ENCODE peak calls at places on chromosome 9, in seven cellular contexts. F is IMR-90, I is right atrium auricular region, Z is cardiac fibroblast, J is AG04449, D is OCI-LY7, U is astrocyte of the spinal cord. X is an unnamed sample.
A peak's percentile ranks its signal among the peaks of the same experiment; 100 is the strongest.

GRCh38 chr9:91126761-91127420 is 234.8 kb downstream of the AUH start:
- DNase-seq in Z (peak; percentile 34), I (no peak), F (peak; percentile 95), D (no peak), J (no peak), U (peak; percentile 22), X (peak; percentile 91)

GRCh38 chr9:90996154-90996788 is 194.7 kb downstream of the SYK start:
- DNase-seq in F (no peak), U (no peak), J (no peak), I (no peak), Z (no peak), D (no peak), X (no peak)

GRCh38 chr9:131776473-131776872 is 36.6 kb upstream of the RAPGEF1 start:
- DNase-seq in J (no peak), Z (peak; percentile 56), I (no peak), F (peak; percentile 36), D (peak; percentile 42), U (peak; percentile 39), X (peak; percentile 40)

GRCh38 chr9:117028103-117028858 is 341.2 kb downstream of the TRIM32 start:
- DNase-seq in U (no peak), Z (no peak), I (no peak), J (no peak), F (no peak), D (no peak), X (no peak)

GRCh38 chr9:34589656-34590375 is at the start of gene CNTFR:
- DNase-seq in U (no peak), J (no peak), F (no peak), I (no peak), Z (no peak), D (no peak), X (no peak)

GRCh38 chr9:96109718-96110351 is 192.1 kb downstream of the HSD17B3 start:
- DNase-seq in F (peak; percentile 38), I (no peak), D (no peak), U (peak; percentile 7), J (no peak), Z (peak; percentile 37), X (peak; percentile 59)

GRCh38 chr9:87076825-87077224 is 129.5 kb upstream of the GAS1 start:
- DNase-seq in D (no peak), I (no peak), U (no peak), F (peak; percentile 17), J (no peak), Z (peak; percentile 60), X (peak; percentile 47)

GRCh38 chr9:96150324-96151023 is 151.5 kb downstream of the HSD17B3 start:
- DNase-seq in I (no peak), U (no peak), D (no peak), Z (no peak), J (no peak), F (no peak), X (no peak)

GRCh38 chr9:36450110-36450732 is 50.2 kb upstream of the RNF38 start:
- DNase-seq in J (peak; percentile 9), D (peak; percentile 61), U (peak; percentile 61), Z (peak; percentile 67), F (peak; percentile 57), I (no peak), X (peak; percentile 65)

GRCh38 chr9:137252555-137253506 is 1.7 kb downstream of the STPG3 start:
- DNase-seq in Z (no peak), I (no peak), U (no peak), F (no peak), D (peak; percentile 76), J (no peak), X (no peak)

GRCh38 chr9:13266172-13266571 is 13.3 kb downstream of the MPDZ start:
- DNase-seq in F (peak; percentile 61), U (peak; percentile 85), J (no peak), D (no peak), I (no peak), Z (peak; percentile 91), X (peak; percentile 84)

GRCh38 chr9:137688725-137689124 is 69.9 kb downstream of the EHMT1 start:
- DNase-seq in Z (no peak), D (no peak), F (no peak), I (no peak), U (no peak), J (no peak), X (no peak)

GRCh38 chr9:21559402-21560280 is 77.5 kb upstream of the IFNE start:
- DNase-seq in U (peak; percentile 70), J (no peak), I (no peak), F (peak; percentile 55), Z (peak; percentile 78), D (no peak), X (peak; percentile 66)

GRCh38 chr9:98602839-98603238 is 105.9 kb downstream of the GABBR2 start:
- DNase-seq in I (no peak), J (no peak), Z (peak; percentile 57), D (no peak), F (no peak), U (no peak), X (no peak)

GRCh38 chr9:110383491-110383890 is 45.8 kb upstream of the TXNDC8 start:
- DNase-seq in I (no peak), F (no peak), Z (no peak), U (no peak), D (no peak), J (no peak), X (no peak)

GRCh38 chr9:84397822-84398221 is 57.3 kb upstream of the SLC28A3 start:
- DNase-seq in F (peak; percentile 62), I (no peak), U (peak; percentile 67), Z (peak; percentile 55), D (no peak), J (peak; percentile 21), X (peak; percentile 68)

GRCh38 chr9:121929893-121930875 is 162.9 kb downstream of the TTLL11 start:
- DNase-seq in D (no peak), I (no peak), J (no peak), F (no peak), Z (no peak), U (no peak), X (no peak)

GRCh38 chr9:109311281-109311680 is 9.6 kb downstream of the EPB41L4B start:
- DNase-seq in I (no peak), Z (no peak), U (peak; percentile 36), F (peak; percentile 27), J (no peak), D (no peak), X (no peak)

GRCh38 chr9:107929439-107929838 is 439.9 kb upstream of the KLF4 start:
- DNase-seq in I (peak; percentile 79), U (peak; percentile 31), J (no peak), D (no peak), F (peak; percentile 65), Z (peak; percentile 69), X (peak; percentile 75)

GRCh38 chr9:125679597-125680189 is 27.3 kb downstream of the MAPKAP1 start:
- DNase-seq in U (no peak), D (no peak), J (no peak), F (no peak), I (no peak), Z (no peak), X (no peak)

GRCh38 chr9:34047864-34048729 is 590 bp downstream of the UBAP2 start:
- DNase-seq in D (peak; percentile 66), F (no peak), I (peak; percentile 58), J (no peak), U (no peak), Z (peak; percentile 14), X (peak; percentile 23)

GRCh38 chr9:116181853-116182610 is 28.4 kb downstream of the PAPPA start:
- DNase-seq in F (peak; percentile 51), J (no peak), U (no peak), I (no peak), D (no peak), Z (no peak), X (peak; percentile 62)

GRCh38 chr9:98627291-98627690 is 81.4 kb downstream of the GABBR2 start:
- DNase-seq in F (peak; percentile 70), J (no peak), Z (peak; percentile 53), U (no peak), I (no peak), D (no peak), X (peak; percentile 38)

GRCh38 chr9:105091004-105091640 is 153.3 kb upstream of the SLC44A1 start:
- DNase-seq in J (no peak), D (no peak), Z (no peak), I (no peak), F (no peak), U (no peak), X (no peak)

GRCh38 chr9:19310246-19310645 is 69.8 kb downstream of the RPS6 start:
- DNase-seq in I (no peak), D (no peak), F (no peak), U (no peak), Z (no peak), J (no peak), X (peak; percentile 2)

GRCh38 chr9:130805510-130806387 is 29.3 kb upstream of the ABL1 start:
- DNase-seq in I (no peak), Z (no peak), U (peak; percentile 19), J (no peak), F (peak; percentile 28), D (peak; percentile 12), X (peak; percentile 26)

GRCh38 chr9:120867676-120868338 is 9.2 kb downstream of the PHF19 start:
- DNase-seq in D (no peak), F (no peak), Z (no peak), I (no peak), U (no peak), J (no peak), X (no peak)
- H3K4me3 ChIP-seq in D (peak overlapping the region; percentile 42), F (peak overlapping the region; percentile 53), Z (no peak overlapping the region), I (peak overlapping the region; percentile 54), U (no peak overlapping the region), J (no peak overlapping the region), X (no peak overlapping the region)

GRCh38 chr9:135989157-135989556 is 28.0 kb upstream of the UBAC1 start:
- DNase-seq in J (no peak), F (no peak), Z (no peak), I (no peak), U (no peak), D (no peak), X (no peak)
- TF ChIP-seq CTCF in J (no peak), F (no peak), Z (no peak), I (no peak), U (no peak), D (peak; percentile 36), X (no peak)

GRCh38 chr9:129109504-129109903 is 1.1 kb downstream of the CRAT start:
- DNase-seq in F (no peak), I (peak; percentile 82), J (no peak), Z (no peak), D (peak; percentile 16), U (no peak), X (peak; percentile 63)
- H3K4me3 ChIP-seq in F (no peak overlapping the region), I (peak overlapping the region; percentile 93), J (peak overlapping the region; percentile 75), Z (peak overlapping the region; percentile 61), D (no peak overlapping the region), U (peak overlapping the region; percentile 64), X (peak overlapping the region; percentile 65)

GRCh38 chr9:128414461-128414860 is 6.2 kb upstream of the CERCAM start:
- DNase-seq in Z (no peak), I (no peak), F (no peak), U (no peak), J (no peak), D (no peak), X (no peak)
- TF ChIP-seq CTCF in Z (peak; percentile 35), I (no peak), F (peak; percentile 11), U (peak; percentile 9), J (no peak), D (no peak), X (no peak)

X was measured in fibroblast of mammary gland.